ENCODE peak calls at places on chromosomes 7 and 10, in six cellular contexts. G, M, P, F, E and D are unnamed samples.

GRCh38 chr7:47190462-47190861 is 391.4 kb downstream of the TNS3 start:
- DNase-seq in G (no peak), M (no peak), P (no peak), F (no peak), E (no peak), D (no peak)

GRCh38 chr7:130649004-130649790 is 19.4 kb downstream of the COPG2 start:
- DNase-seq in G (no peak), M (no peak), P (peak), F (peak), E (no peak), D (no peak)

GRCh38 chr7:85659364-85659763 is 472.5 kb upstream of the SEMA3D start:
- DNase-seq in G (no peak), M (no peak), P (no peak), F (peak), E (no peak), D (no peak)

GRCh38 chr10:73247509-73248258 is 629 bp upstream of the DNAJC9 start:
- DNase-seq in G (no peak), M (no peak), P (no peak), F (no peak), E (no peak), D (no peak)

GRCh38 chr7:102836206-102836938 is 76.4 kb upstream of the LRRC17 start:
- DNase-seq in G (no peak), M (no peak), P (no peak), F (peak), E (no peak), D (no peak)

GRCh38 chr7:115631782-115632181 is 398.8 kb downstream of the TFEC start:
- DNase-seq in G (no peak), M (no peak), P (no peak), F (peak), E (no peak), D (no peak)

GRCh38 chr10:63430091-63430998 is 35.4 kb downstream of the JMJD1C start:
- DNase-seq in G (no peak), M (no peak), P (no peak), F (peak), E (peak), D (no peak)

GRCh38 chr10:49737474-49738201 is 24.5 kb downstream of the OGDHL start:
- DNase-seq in G (no peak), M (no peak), P (no peak), F (no peak), E (no peak), D (no peak)

GRCh38 chr7:31734456-31734855 is 47.4 kb downstream of the PPP1R17 start:
- DNase-seq in G (no peak), M (no peak), P (no peak), F (no peak), E (no peak), D (no peak)

GRCh38 chr10:73875139-73875475 is 752 bp upstream of the CAMK2G start:
- DNase-seq in G (no peak), M (no peak), P (peak), F (no peak), E (no peak), D (no peak)

GRCh38 chr7:139641337-139641992 is 118.0 kb downstream of the CLEC2L start:
- DNase-seq in G (no peak), M (no peak), P (no peak), F (no peak), E (no peak), D (no peak)

GRCh38 chr7:80542398-80542797 is 30.5 kb upstream of the GNAT3 start:
- DNase-seq in G (no peak), M (no peak), P (no peak), F (peak), E (no peak), D (no peak)

GRCh38 chr10:61763778-61764177 is 101.0 kb downstream of the CABCOCO1 start:
- DNase-seq in G (no peak), M (no peak), P (no peak), F (no peak), E (no peak), D (no peak)

GRCh38 chr10:102401735-102402511 is 6.4 kb downstream of the NFKB2 start:
- DNase-seq in G (no peak), M (no peak), P (no peak), F (peak), E (no peak), D (no peak)

GRCh38 chr10:132488231-132488821 is 49.3 kb upstream of the INPP5A start:
- DNase-seq in G (peak), M (no peak), P (no peak), F (no peak), E (no peak), D (no peak)

GRCh38 chr10:3537518-3537917 is 247.5 kb downstream of the KLF6 start:
- DNase-seq in G (no peak), M (no peak), P (no peak), F (no peak), E (no peak), D (no peak)

GRCh38 chr10:77849039-77849664 is 77.4 kb downstream of the DLG5 start:
- DNase-seq in G (peak), M (no peak), P (no peak), F (peak), E (no peak), D (no peak)

GRCh38 chr10:125037145-125037544 is 95.2 kb downstream of the ZRANB1 start:
- DNase-seq in G (no peak), M (no peak), P (no peak), F (peak), E (no peak), D (no peak)

GRCh38 chr7:19964198-19964597 is 190.8 kb upstream of the TMEM196 start:
- DNase-seq in G (no peak), M (no peak), P (no peak), F (peak), E (no peak), D (no peak)

GRCh38 chr7:17495655-17496396 is 197.4 kb downstream of the AHR start:
- DNase-seq in G (no peak), M (no peak), P (peak), F (peak), E (no peak), D (no peak)

GRCh38 chr10:109934958-109935793 is 11.9 kb upstream of the XPNPEP1 start:
- DNase-seq in G (peak), M (no peak), P (peak), F (peak), E (peak), D (no peak)

GRCh38 chr7:107723255-107723654 is 20.7 kb upstream of the CBLL1 start:
- DNase-seq in G (no peak), M (no peak), P (no peak), F (no peak), E (no peak), D (no peak)

GRCh38 chr10:125155101-125155500 is 5.3 kb downstream of the CTBP2 start:
- DNase-seq in G (no peak), M (no peak), P (no peak), F (no peak), E (peak), D (no peak)

GRCh38 chr10:19825690-19826089 is 9.5 kb downstream of the PLXDC2 start:
- DNase-seq in G (no peak), M (no peak), P (no peak), F (no peak), E (no peak), D (no peak)

GRCh38 chr10:22690614-22691431 is 23.6 kb downstream of the PIP4K2A start:
- DNase-seq in G (no peak), M (peak), P (no peak), F (peak), E (no peak), D (no peak)

GRCh38 chr7:129607471-129608120 is 3.9 kb upstream of the NRF1 start:
- DNase-seq in G (peak), M (peak), P (peak), F (peak), E (peak), D (no peak)

GRCh38 chr10:50334273-50334672 is 83.0 kb upstream of the ASAH2 start:
- DNase-seq in G (no peak), M (no peak), P (no peak), F (no peak), E (no peak), D (no peak)

GRCh38 chr10:80408198-80409085 is at the start of gene PRXL2A:
- DNase-seq in G (peak), M (peak), P (peak), F (peak), E (peak), D (peak)